ENCODE peak calls at places on chromosomes 12 and 14, in seven cellular contexts. H is activated naive CD4-positive, alpha-beta T cell; U is NAMALWA; X is ovary; R is Peyer's patch; I is choroid plexus epithelial cell; Y is C1 segment of cervical spinal cord. N is an unnamed sample.

GRCh38 chr12:42128327-42128726 is 16.3 kb downstream of the GXYLT1 start:
- DNase-seq in X (no peak), H (no peak), R (no peak), I (peak), U (no peak), Y (no peak), N (no peak)

GRCh38 chr14:103808403-103809001 is 38.9 kb downstream of the PPP1R13B start:
- DNase-seq in R (peak), Y (peak), H (peak), I (peak), X (peak), U (peak), N (peak)

GRCh38 chr12:100267603-100268281 is 765 bp downstream of the SCYL2 start:
- DNase-seq in U (peak), I (peak), Y (peak), X (no peak), H (no peak), R (peak), N (no peak)

GRCh38 chr14:71322660-71323250 is 415.5 kb downstream of the PCNX1 start:
- DNase-seq in U (peak), H (no peak), Y (no peak), X (no peak), I (peak), R (no peak), N (peak)

GRCh38 chr12:1920436-1920835 is 2.0 kb upstream of the CACNA2D4 start:
- DNase-seq in X (no peak), Y (no peak), R (no peak), H (no peak), U (no peak), I (no peak), N (no peak)

GRCh38 chr14:59254146-59254910 is 65.9 kb downstream of the DAAM1 start:
- DNase-seq in R (peak), U (no peak), I (peak), H (no peak), X (peak), Y (peak), N (no peak)

GRCh38 chr12:13559318-13559978 is 362.9 kb downstream of the EMP1 start:
- DNase-seq in X (no peak), I (no peak), Y (no peak), U (no peak), H (no peak), R (no peak), N (no peak)

GRCh38 chr12:130617219-130617618 is 98.9 kb downstream of the RIMBP2 start:
- DNase-seq in X (no peak), I (no peak), H (no peak), Y (no peak), R (no peak), U (no peak), N (no peak)

GRCh38 chr12:129997239-129997638 is 93.4 kb upstream of the TMEM132D start:
- DNase-seq in Y (no peak), I (no peak), U (no peak), X (no peak), H (no peak), R (no peak), N (no peak)

GRCh38 chr14:24982472-24983155 is 67.3 kb downstream of the STXBP6 start:
- DNase-seq in X (no peak), H (no peak), R (no peak), U (no peak), Y (no peak), I (peak), N (no peak)

GRCh38 chr12:48542300-48542928 is 17.0 kb downstream of the OR8S1 start:
- DNase-seq in H (no peak), I (peak), Y (no peak), U (peak), X (no peak), R (no peak), N (no peak)

GRCh38 chr12:57750561-57751431 is 1.3 kb downstream of the CDK4 start:
- DNase-seq in Y (no peak), H (no peak), R (no peak), I (no peak), X (no peak), U (no peak), N (no peak)

GRCh38 chr12:120534703-120535655 is 823 bp downstream of the RNF10 start:
- DNase-seq in H (peak), R (peak), U (peak), I (peak), Y (peak), X (peak), N (no peak)

GRCh38 chr14:100155049-100155621 is 4.3 kb downstream of the DEGS2 start:
- DNase-seq in U (peak), I (peak), H (no peak), Y (no peak), R (no peak), X (peak), N (peak)

GRCh38 chr12:96452271-96452922 is 37.0 kb upstream of the CFAP54 start:
- DNase-seq in X (no peak), U (no peak), I (no peak), Y (no peak), R (no peak), H (no peak), N (no peak)

GRCh38 chr12:120117961-120118709 is 1.6 kb upstream of the RAB35 start:
- DNase-seq in I (peak), U (peak), X (no peak), Y (no peak), R (no peak), H (no peak), N (no peak)

GRCh38 chr14:101442451-101442850 is 118.8 kb upstream of the DIO3 start:
- DNase-seq in X (peak), Y (no peak), H (no peak), R (no peak), U (peak), I (no peak), N (no peak)

GRCh38 chr12:107436376-107436775 is 249.2 kb upstream of the PWP1 start:
- DNase-seq in U (no peak), I (peak), Y (no peak), R (no peak), X (no peak), H (no peak), N (no peak)

GRCh38 chr14:24605435-24606190 is 3.9 kb downstream of the GZMH start:
- DNase-seq in H (peak), X (no peak), U (peak), I (no peak), R (peak), Y (no peak), N (no peak)

GRCh38 chr14:25042362-25043299 is 7.3 kb downstream of the STXBP6 start:
- DNase-seq in H (no peak), U (no peak), Y (no peak), I (peak), X (no peak), R (no peak), N (no peak)

GRCh38 chr14:103133213-103134140 is 10.2 kb downstream of the TNFAIP2 start:
- DNase-seq in Y (no peak), U (peak), R (no peak), I (no peak), H (no peak), X (no peak), N (no peak)

GRCh38 chr12:2053675-2054070 is 886 bp downstream of the CACNA1C start:
- DNase-seq in U (no peak), H (no peak), R (no peak), I (no peak), X (peak), Y (no peak), N (no peak)

GRCh38 chr12:6641131-6641530 is 5.4 kb upstream of the LPAR5 start:
- DNase-seq in H (no peak), I (no peak), R (no peak), U (no peak), X (no peak), Y (no peak), N (no peak)

N was measured in GDM1.